ENCODE peak calls at places on chromosomes 7 and 10, in seven cellular contexts. One of them, this sample, is unnamed. For H3K9me3 and H3K4me1, the result is how much of the 10 kb centered on the place peaks cover.

GRCh38 chr10:79487296-79488194 is 24.8 kb upstream of the EIF5AL1 start:
- DNase-seq in esophagus muscularis mucosa: no peak
- DNase-seq in GM23248: peak
- DNase-seq in thyroid gland: peak
- DNase-seq in MM.1S: peak
- DNase-seq in left ventricle myocardium inferior: peak
- DNase-seq in esophagus squamous epithelium: no peak
- DNase-seq in this sample: peak

GRCh38 chr10:77563638-77564270 is 73.9 kb downstream of the KCNMA1 start:
- DNase-seq in esophagus muscularis mucosa: no peak
- DNase-seq in GM23248: peak
- DNase-seq in thyroid gland: no peak
- DNase-seq in MM.1S: no peak
- DNase-seq in left ventricle myocardium inferior: no peak
- DNase-seq in esophagus squamous epithelium: no peak
- DNase-seq in this sample: no peak

GRCh38 chr7:133645870-133646492 is 393.1 kb downstream of the EXOC4 start:
- DNase-seq in esophagus muscularis mucosa: no peak
- DNase-seq in GM23248: peak
- DNase-seq in thyroid gland: no peak
- DNase-seq in MM.1S: no peak
- DNase-seq in left ventricle myocardium inferior: no peak
- DNase-seq in esophagus squamous epithelium: no peak
- DNase-seq in this sample: no peak

GRCh38 chr7:64628192-64628591 is 37.7 kb upstream of the ZNF107 start:
- DNase-seq in esophagus muscularis mucosa: no peak
- DNase-seq in GM23248: peak
- DNase-seq in thyroid gland: no peak
- DNase-seq in MM.1S: no peak
- DNase-seq in left ventricle myocardium inferior: no peak
- DNase-seq in esophagus squamous epithelium: no peak
- DNase-seq in this sample: no peak

GRCh38 chr10:14052926-14053325 is 277.8 kb downstream of the FRMD4A start:
- DNase-seq in esophagus muscularis mucosa: no peak
- DNase-seq in GM23248: no peak
- DNase-seq in thyroid gland: no peak
- DNase-seq in MM.1S: no peak
- DNase-seq in left ventricle myocardium inferior: no peak
- DNase-seq in esophagus squamous epithelium: no peak
- DNase-seq in this sample: no peak

GRCh38 chr7:154967581-154967980 is 35.3 kb downstream of the PAXIP1 start:
- DNase-seq in esophagus muscularis mucosa: no peak
- DNase-seq in GM23248: no peak
- DNase-seq in thyroid gland: no peak
- DNase-seq in MM.1S: no peak
- DNase-seq in left ventricle myocardium inferior: no peak
- DNase-seq in esophagus squamous epithelium: no peak
- DNase-seq in this sample: no peak

GRCh38 chr10:125159486-125159931 is 854 bp downstream of the CTBP2 start:
- DNase-seq in esophagus muscularis mucosa: no peak
- DNase-seq in GM23248: peak
- DNase-seq in thyroid gland: no peak
- DNase-seq in MM.1S: no peak
- DNase-seq in left ventricle myocardium inferior: no peak
- DNase-seq in esophagus squamous epithelium: no peak
- DNase-seq in this sample: peak

GRCh38 chr7:5695037-5695708 is 86.3 kb downstream of the RNF216 start:
- DNase-seq in esophagus muscularis mucosa: no peak
- DNase-seq in GM23248: peak
- DNase-seq in thyroid gland: no peak
- DNase-seq in MM.1S: no peak
- DNase-seq in left ventricle myocardium inferior: no peak
- DNase-seq in esophagus squamous epithelium: no peak
- DNase-seq in this sample: no peak

GRCh38 chr7:32506266-32507054 is 11.2 kb downstream of the AVL9 start:
- DNase-seq in esophagus muscularis mucosa: no peak
- DNase-seq in GM23248: peak
- DNase-seq in thyroid gland: no peak
- DNase-seq in MM.1S: peak
- DNase-seq in left ventricle myocardium inferior: no peak
- DNase-seq in esophagus squamous epithelium: no peak
- DNase-seq in this sample: no peak

GRCh38 chr7:29955075-29955792 is 34.4 kb downstream of the SCRN1 start:
- DNase-seq in esophagus muscularis mucosa: no peak
- DNase-seq in GM23248: no peak
- DNase-seq in thyroid gland: no peak
- DNase-seq in MM.1S: no peak
- DNase-seq in left ventricle myocardium inferior: no peak
- DNase-seq in esophagus squamous epithelium: no peak
- DNase-seq in this sample: no peak

GRCh38 chr10:126397640-126398382 is 9.5 kb upstream of the ADAM12 start:
- DNase-seq in esophagus muscularis mucosa: peak
- DNase-seq in GM23248: peak
- DNase-seq in thyroid gland: no peak
- DNase-seq in MM.1S: no peak
- DNase-seq in left ventricle myocardium inferior: no peak
- DNase-seq in esophagus squamous epithelium: no peak
- DNase-seq in this sample: no peak

GRCh38 chr7:229184-229964 is 37.0 kb downstream of the FAM20C start:
- DNase-seq in esophagus muscularis mucosa: peak
- DNase-seq in GM23248: peak
- DNase-seq in thyroid gland: peak
- DNase-seq in MM.1S: no peak
- DNase-seq in left ventricle myocardium inferior: peak
- DNase-seq in esophagus squamous epithelium: no peak
- DNase-seq in this sample: no peak

GRCh38 chr10:89147256-89147655 is 59.9 kb downstream of the CH25H start:
- DNase-seq in esophagus muscularis mucosa: no peak
- DNase-seq in GM23248: peak
- DNase-seq in thyroid gland: no peak
- DNase-seq in MM.1S: no peak
- DNase-seq in left ventricle myocardium inferior: no peak
- DNase-seq in esophagus squamous epithelium: no peak
- DNase-seq in this sample: no peak

GRCh38 chr7:650339-651031 is 76.0 kb upstream of the DNAAF5 start:
- DNase-seq in esophagus muscularis mucosa: no peak
- DNase-seq in GM23248: no peak
- DNase-seq in thyroid gland: no peak
- DNase-seq in MM.1S: no peak
- DNase-seq in left ventricle myocardium inferior: peak
- DNase-seq in esophagus squamous epithelium: no peak
- DNase-seq in this sample: peak

GRCh38 chr7:117086788-117087187 is 133.5 kb downstream of the ST7 start:
- DNase-seq in esophagus muscularis mucosa: no peak
- DNase-seq in GM23248: no peak
- DNase-seq in thyroid gland: no peak
- DNase-seq in MM.1S: no peak
- DNase-seq in left ventricle myocardium inferior: no peak
- DNase-seq in esophagus squamous epithelium: no peak
- DNase-seq in this sample: no peak

GRCh38 chr7:133040617-133041016 is 41.3 kb downstream of the CHCHD3 start:
- DNase-seq in esophagus muscularis mucosa: no peak
- DNase-seq in GM23248: no peak
- DNase-seq in thyroid gland: no peak
- DNase-seq in MM.1S: no peak
- DNase-seq in left ventricle myocardium inferior: no peak
- DNase-seq in esophagus squamous epithelium: no peak
- DNase-seq in this sample: no peak

DNA sequence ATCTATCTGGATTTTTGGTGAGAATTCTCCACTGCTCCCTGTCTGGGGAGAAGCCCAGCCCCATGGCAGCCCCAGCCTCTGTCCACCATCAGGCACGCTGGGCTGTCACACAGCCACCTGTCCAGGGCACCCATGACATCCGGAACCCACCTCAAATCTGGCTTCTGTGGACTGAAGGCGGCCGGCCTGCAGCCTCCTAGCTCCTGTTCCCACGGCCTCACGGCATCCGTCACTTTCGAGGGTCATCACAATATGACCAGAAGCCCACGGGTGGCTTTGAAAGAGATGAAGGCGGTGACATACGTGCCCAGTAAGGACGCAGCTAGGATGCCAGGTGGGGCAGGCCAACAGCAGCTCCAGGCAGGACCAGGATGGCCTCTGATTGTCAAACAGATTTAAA is 140.9 kb downstream of the PTPRN2 start:
- DNase-seq in esophagus muscularis mucosa: no peak
- DNase-seq in GM23248: no peak
- DNase-seq in thyroid gland: no peak
- DNase-seq in MM.1S: no peak
- DNase-seq in left ventricle myocardium inferior: no peak
- DNase-seq in esophagus squamous epithelium: no peak
- DNase-seq in this sample: no peak
- H3K9me3 ChIP-seq in esophagus muscularis mucosa: under half
- H3K9me3 ChIP-seq in GM23248: under half
- H3K9me3 ChIP-seq in thyroid gland: under half
- H3K9me3 ChIP-seq in MM.1S: under half
- H3K9me3 ChIP-seq in left ventricle myocardium inferior: under half
- H3K9me3 ChIP-seq in esophagus squamous epithelium: under half
- H3K9me3 ChIP-seq in this sample: under half

GRCh38 chr10:59595584-59595983 is 114.1 kb downstream of the SLC16A9 start:
- DNase-seq in esophagus muscularis mucosa: no peak
- DNase-seq in GM23248: no peak
- DNase-seq in thyroid gland: no peak
- DNase-seq in MM.1S: no peak
- DNase-seq in left ventricle myocardium inferior: no peak
- DNase-seq in esophagus squamous epithelium: no peak
- DNase-seq in this sample: no peak
- H3K27ac ChIP-seq in esophagus muscularis mucosa: no peak
- H3K27ac ChIP-seq in GM23248: no peak
- H3K27ac ChIP-seq in thyroid gland: no peak
- H3K27ac ChIP-seq in MM.1S: no peak
- H3K27ac ChIP-seq in left ventricle myocardium inferior: no peak
- H3K27ac ChIP-seq in esophagus squamous epithelium: no peak
- H3K27ac ChIP-seq in this sample: no peak

GRCh38 chr7:128404826-128405344 is 4.9 kb downstream of the IMPDH1 start:
- DNase-seq in esophagus muscularis mucosa: no peak
- DNase-seq in GM23248: peak
- DNase-seq in thyroid gland: no peak
- DNase-seq in MM.1S: peak
- DNase-seq in left ventricle myocardium inferior: no peak
- DNase-seq in esophagus squamous epithelium: no peak
- DNase-seq in this sample: no peak
- H3K4me1 ChIP-seq in esophagus muscularis mucosa: half or more
- H3K4me1 ChIP-seq in GM23248: under half
- H3K4me1 ChIP-seq in thyroid gland: under half
- H3K4me1 ChIP-seq in MM.1S: under half
- H3K4me1 ChIP-seq in left ventricle myocardium inferior: half or more
- H3K4me1 ChIP-seq in esophagus squamous epithelium: half or more
- H3K4me1 ChIP-seq in this sample: under half

DNA sequence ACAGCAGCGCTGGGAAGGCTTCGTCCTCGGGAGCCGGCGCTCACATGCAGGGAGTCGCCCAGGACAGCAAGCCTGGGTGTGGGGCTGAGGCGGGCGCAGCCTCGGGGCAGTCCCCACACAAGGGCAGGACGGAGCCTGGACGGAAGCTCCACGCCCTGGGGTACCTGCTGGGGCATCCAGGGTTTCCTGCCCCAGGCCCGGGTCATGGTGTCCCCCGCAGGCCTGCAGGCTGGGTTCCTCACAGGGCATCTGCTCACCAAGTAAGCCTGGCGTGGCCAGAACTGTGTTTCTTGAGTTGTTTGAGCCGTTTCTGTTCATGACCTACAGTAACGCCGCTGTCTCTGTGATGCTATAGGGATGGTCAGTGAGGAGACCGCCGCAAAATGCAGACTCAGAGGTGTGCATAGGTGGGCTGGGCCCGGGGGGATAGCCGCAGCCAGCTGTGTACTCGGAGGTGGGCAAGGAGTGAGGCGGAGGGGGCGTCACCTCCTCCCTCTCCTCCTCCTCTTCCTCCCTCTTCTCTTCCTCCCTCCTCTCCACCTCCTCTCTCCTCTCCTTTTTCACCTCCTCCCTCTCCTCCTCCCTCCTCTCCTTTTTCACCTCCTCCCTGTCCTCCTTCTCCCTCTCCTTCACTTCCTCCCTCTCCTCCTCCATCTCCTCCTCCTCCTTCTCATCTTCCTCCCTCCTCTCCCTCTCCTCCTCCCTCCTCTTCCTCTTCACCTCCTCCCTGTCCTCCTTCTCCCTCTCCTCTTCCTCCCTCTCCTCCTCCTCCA is 438.9 kb downstream of the DNAJB6 start:
- DNase-seq in esophagus muscularis mucosa: no peak
- DNase-seq in GM23248: no peak
- DNase-seq in thyroid gland: no peak
- DNase-seq in MM.1S: no peak
- DNase-seq in left ventricle myocardium inferior: no peak
- DNase-seq in esophagus squamous epithelium: no peak
- DNase-seq in this sample: peak
- H3K9me3 ChIP-seq in esophagus muscularis mucosa: under half
- H3K9me3 ChIP-seq in GM23248: under half
- H3K9me3 ChIP-seq in thyroid gland: under half
- H3K9me3 ChIP-seq in MM.1S: under half
- H3K9me3 ChIP-seq in left ventricle myocardium inferior: under half
- H3K9me3 ChIP-seq in esophagus squamous epithelium: under half
- H3K9me3 ChIP-seq in this sample: under half

DNA sequence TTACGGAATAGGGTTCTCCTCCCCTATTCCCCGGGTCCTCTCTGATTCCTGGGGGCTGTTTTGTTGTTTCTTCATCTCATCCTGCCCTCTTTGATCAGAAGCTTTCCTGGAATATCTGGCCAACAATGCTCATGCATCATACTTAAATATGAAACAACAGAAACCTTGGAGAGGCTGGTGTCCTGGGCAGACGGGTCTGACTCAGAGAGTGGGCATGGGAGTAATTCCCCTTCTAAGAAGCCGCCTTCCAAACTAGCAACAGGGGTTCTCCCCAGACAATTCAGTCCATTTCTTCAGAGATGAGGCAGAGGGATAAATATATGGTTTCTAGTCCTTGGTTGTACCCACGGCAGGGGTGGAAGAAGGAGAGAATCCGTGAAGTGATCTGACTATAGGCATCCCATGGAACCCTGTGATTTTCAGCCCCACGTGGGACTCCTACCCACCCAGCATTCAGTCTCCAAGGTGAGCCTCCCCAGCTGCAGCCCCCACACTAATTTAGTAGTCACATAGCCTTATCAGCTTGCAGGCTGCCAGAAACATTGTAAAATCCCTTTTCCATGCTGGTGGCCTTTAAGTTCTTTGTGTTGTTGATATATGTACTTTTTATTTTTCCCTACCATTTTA is 119.2 kb downstream of the SFMBT2 start:
- DNase-seq in esophagus muscularis mucosa: no peak
- DNase-seq in GM23248: no peak
- DNase-seq in thyroid gland: no peak
- DNase-seq in MM.1S: no peak
- DNase-seq in left ventricle myocardium inferior: no peak
- DNase-seq in esophagus squamous epithelium: no peak
- DNase-seq in this sample: no peak
- H3K27ac ChIP-seq in esophagus muscularis mucosa: no peak
- H3K27ac ChIP-seq in GM23248: no peak
- H3K27ac ChIP-seq in thyroid gland: no peak
- H3K27ac ChIP-seq in MM.1S: no peak
- H3K27ac ChIP-seq in left ventricle myocardium inferior: no peak
- H3K27ac ChIP-seq in esophagus squamous epithelium: no peak
- H3K27ac ChIP-seq in this sample: no peak

This sample was measured in lower lobe of right lung.